ENCODE peak calls at places on chromosomes 5 and 9, in six cellular contexts. Z, P, S, I, Q and O are unnamed samples.

GRCh38 chr5:31329722-31330121 is 136.2 kb downstream of the CDH6 start:
- DNase-seq in Z (no peak), P (no peak), S (no peak), I (no peak), Q (no peak), O (no peak)

GRCh38 chr9:6014668-6015270 is 655 bp downstream of the RANBP6 start:
- DNase-seq in Z (no peak), P (peak), S (peak), I (peak), Q (no peak), O (peak)

GRCh38 chr9:14863402-14863801 is 46.8 kb downstream of the FREM1 start:
- DNase-seq in Z (no peak), P (no peak), S (no peak), I (no peak), Q (no peak), O (no peak)

GRCh38 chr5:139383275-139383992 is at the start of gene SLC23A1:
- DNase-seq in Z (no peak), P (no peak), S (no peak), I (peak), Q (peak), O (no peak)

GRCh38 chr9:86943871-86944240 is 3.5 kb downstream of the GAS1 start:
- DNase-seq in Z (no peak), P (no peak), S (no peak), I (no peak), Q (no peak), O (no peak)

GRCh38 chr9:10204276-10204675 is 408.5 kb downstream of the PTPRD start:
- DNase-seq in Z (no peak), P (no peak), S (no peak), I (no peak), Q (no peak), O (no peak)

GRCh38 chr5:16888694-16889124 is 47.4 kb downstream of the MYO10 start:
- DNase-seq in Z (no peak), P (no peak), S (peak), I (peak), Q (no peak), O (peak)

GRCh38 chr9:97487107-97487506 is 14.4 kb upstream of the TMOD1 start:
- DNase-seq in Z (no peak), P (no peak), S (peak), I (no peak), Q (no peak), O (peak)

GRCh38 chr9:83208065-83208850 is 145.3 kb upstream of the RASEF start:
- DNase-seq in Z (no peak), P (no peak), S (no peak), I (peak), Q (no peak), O (no peak)

GRCh38 chr9:133563286-133564213 is 29.0 kb downstream of the ADAMTSL2 start:
- DNase-seq in Z (no peak), P (no peak), S (peak), I (no peak), Q (no peak), O (no peak)

GRCh38 chr5:149651686-149652085 is 70.4 kb downstream of the ARHGEF37 start:
- DNase-seq in Z (no peak), P (no peak), S (no peak), I (no peak), Q (no peak), O (no peak)

GRCh38 chr5:17216974-17217325 is 481 bp upstream of the BASP1 start:
- DNase-seq in Z (no peak), P (no peak), S (peak), I (no peak), Q (no peak), O (no peak)